ENCODE peak calls at places on chromosome 18, in six cellular contexts. One of them, this sample, is unnamed. For H3K4me1, the result is how much of the 10 kb centered on the place peaks cover.

GRCh38 chr18:14976736-14977430 is 228.9 kb downstream of the ANKRD30B start:
- ATAC-seq in GM12878: no peak
- ATAC-seq in HepG2: peak
- ATAC-seq in K562: no peak
- ATAC-seq in upper lobe of left lung: no peak
- ATAC-seq in A549: no peak
- ATAC-seq in this sample: no peak

GRCh38 chr18:44679912-44680270 is 797 bp upstream of the SETBP1 start:
- ATAC-seq in A549: no peak
- ATAC-seq in upper lobe of left lung: no peak
- ATAC-seq in K562: no peak
- ATAC-seq in HepG2: no peak
- ATAC-seq in GM12878: no peak
- ATAC-seq in this sample: no peak

GRCh38 chr18:12703714-12704113 is 872 bp downstream of the PSMG2 start:
- ATAC-seq in K562: peak
- ATAC-seq in GM12878: peak
- ATAC-seq in HepG2: no peak
- ATAC-seq in A549: no peak
- ATAC-seq in upper lobe of left lung: no peak
- ATAC-seq in this sample: no peak

GRCh38 chr18:68796936-68797690 is 767 bp upstream of the CCDC102B start:
- ATAC-seq in GM12878: no peak
- ATAC-seq in K562: no peak
- ATAC-seq in A549: no peak
- ATAC-seq in HepG2: no peak
- ATAC-seq in upper lobe of left lung: no peak
- ATAC-seq in this sample: no peak

GRCh38 chr18:58205087-58205779 is 161.2 kb downstream of the NEDD4L start:
- ATAC-seq in HepG2: no peak
- ATAC-seq in GM12878: peak
- ATAC-seq in A549: no peak
- ATAC-seq in upper lobe of left lung: no peak
- ATAC-seq in K562: no peak
- ATAC-seq in this sample: peak

GRCh38 chr18:56575819-56576663 is 62.4 kb downstream of the TXNL1 start:
- ATAC-seq in K562: peak
- ATAC-seq in A549: peak
- ATAC-seq in upper lobe of left lung: peak
- ATAC-seq in HepG2: peak
- ATAC-seq in GM12878: peak
- ATAC-seq in this sample: peak

GRCh38 chr18:56207989-56208388 is 430.4 kb downstream of the TXNL1 start:
- ATAC-seq in GM12878: no peak
- ATAC-seq in K562: no peak
- ATAC-seq in upper lobe of left lung: no peak
- ATAC-seq in A549: no peak
- ATAC-seq in HepG2: no peak
- ATAC-seq in this sample: no peak

GRCh38 chr18:8176554-8176953 is 432.7 kb upstream of the RAB12 start:
- ATAC-seq in A549: peak
- ATAC-seq in HepG2: peak
- ATAC-seq in upper lobe of left lung: no peak
- ATAC-seq in K562: no peak
- ATAC-seq in GM12878: no peak
- ATAC-seq in this sample: no peak

DNA sequence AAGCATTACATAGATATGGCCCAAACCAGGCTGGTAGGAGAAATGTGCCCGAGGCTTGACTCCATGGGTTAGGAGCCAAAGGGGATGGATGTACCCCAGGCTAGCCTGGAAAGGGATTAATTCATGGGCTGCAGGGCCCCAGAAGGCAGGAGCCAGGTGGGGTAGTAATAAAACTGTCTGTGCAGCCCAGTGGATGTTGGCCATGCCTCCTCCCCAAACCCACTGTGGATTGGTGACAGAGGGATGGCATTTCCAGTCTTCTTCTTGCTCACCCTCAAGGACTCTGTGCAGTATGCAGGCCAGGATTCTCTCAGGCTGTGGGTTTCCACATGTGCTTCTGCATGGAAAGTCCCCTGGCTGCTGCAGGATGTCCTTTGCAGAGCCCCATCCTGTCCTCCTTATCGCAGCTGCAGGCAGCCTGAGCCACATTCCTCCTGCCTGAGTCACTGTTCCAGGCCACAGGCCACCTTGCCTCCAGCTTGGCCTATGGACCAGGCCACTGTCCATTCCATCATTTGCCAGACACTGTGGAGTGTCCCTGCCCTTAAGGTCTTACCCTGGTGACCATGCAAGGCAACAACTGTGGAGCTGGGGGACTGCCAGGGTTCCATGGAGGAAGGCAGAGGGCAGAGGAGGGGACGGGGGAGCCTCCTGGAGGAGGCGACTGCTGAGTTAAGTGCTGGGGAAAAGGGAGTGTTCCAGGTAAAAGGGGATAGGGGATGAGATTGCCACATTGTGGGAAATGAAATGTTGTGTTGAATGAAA is 38.9 kb downstream of the INO80C start:
- ATAC-seq in GM12878: peak
- ATAC-seq in K562: peak
- ATAC-seq in HepG2: peak
- ATAC-seq in A549: peak
- ATAC-seq in upper lobe of left lung: peak
- ATAC-seq in this sample: peak
- TF ChIP-seq EP300 in GM12878: no peak
- TF ChIP-seq EP300 in K562: peak
- TF ChIP-seq EP300 in HepG2: no peak
- TF ChIP-seq EP300 in A549: no peak
- TF ChIP-seq EP300 in upper lobe of left lung: no peak
- TF ChIP-seq EP300 in this sample: no peak

GRCh38 chr18:59923539-59924196 is 23.9 kb downstream of the PMAIP1 start:
- ATAC-seq in HepG2: no peak
- ATAC-seq in upper lobe of left lung: no peak
- ATAC-seq in K562: no peak
- ATAC-seq in GM12878: peak
- ATAC-seq in A549: no peak
- ATAC-seq in this sample: no peak
- H3K4me1 ChIP-seq in HepG2: under half
- H3K4me1 ChIP-seq in upper lobe of left lung: under half
- H3K4me1 ChIP-seq in K562: under half
- H3K4me1 ChIP-seq in GM12878: half or more
- H3K4me1 ChIP-seq in A549: under half
- H3K4me1 ChIP-seq in this sample: under half

GRCh38 chr18:21453512-21453862 is 147.0 kb downstream of the ESCO1 start:
- ATAC-seq in upper lobe of left lung: no peak
- ATAC-seq in GM12878: no peak
- ATAC-seq in HepG2: no peak
- ATAC-seq in K562: no peak
- ATAC-seq in A549: no peak
- ATAC-seq in this sample: peak
- TF ChIP-seq EP300 in upper lobe of left lung: no peak
- TF ChIP-seq EP300 in GM12878: no peak
- TF ChIP-seq EP300 in HepG2: no peak
- TF ChIP-seq EP300 in K562: no peak
- TF ChIP-seq EP300 in A549: no peak
- TF ChIP-seq EP300 in this sample: no peak

GRCh38 chr18:2827076-2827475 is 19.7 kb upstream of the EMILIN2 start:
- ATAC-seq in K562: no peak
- ATAC-seq in A549: no peak
- ATAC-seq in GM12878: no peak
- ATAC-seq in HepG2: no peak
- ATAC-seq in upper lobe of left lung: no peak
- ATAC-seq in this sample: no peak

GRCh38 chr18:2824865-2825264 is 21.9 kb upstream of the EMILIN2 start:
- ATAC-seq in K562: no peak
- ATAC-seq in GM12878: no peak
- ATAC-seq in A549: no peak
- ATAC-seq in HepG2: no peak
- ATAC-seq in upper lobe of left lung: no peak
- ATAC-seq in this sample: no peak

GRCh38 chr18:2825613-2826205 is 21.1 kb upstream of the EMILIN2 start:
- ATAC-seq in A549: no peak
- ATAC-seq in upper lobe of left lung: no peak
- ATAC-seq in GM12878: no peak
- ATAC-seq in K562: peak
- ATAC-seq in HepG2: peak
- ATAC-seq in this sample: no peak

GRCh38 chr18:2823966-2824365 is 22.8 kb upstream of the EMILIN2 start:
- ATAC-seq in A549: no peak
- ATAC-seq in GM12878: no peak
- ATAC-seq in K562: no peak
- ATAC-seq in HepG2: no peak
- ATAC-seq in upper lobe of left lung: no peak
- ATAC-seq in this sample: no peak

GRCh38 chr18:2826581-2826980 is 20.2 kb upstream of the EMILIN2 start:
- ATAC-seq in A549: no peak
- ATAC-seq in GM12878: no peak
- ATAC-seq in upper lobe of left lung: peak
- ATAC-seq in HepG2: peak
- ATAC-seq in K562: peak
- ATAC-seq in this sample: peak
- H3K4me1 ChIP-seq in A549: under half
- H3K4me1 ChIP-seq in GM12878: under half
- H3K4me1 ChIP-seq in upper lobe of left lung: under half
- H3K4me1 ChIP-seq in HepG2: under half
- H3K4me1 ChIP-seq in K562: under half
- H3K4me1 ChIP-seq in this sample: under half

GRCh38 chr18:24560511-24560981 is 100.1 kb downstream of the HRH4 start:
- ATAC-seq in K562: no peak
- ATAC-seq in HepG2: no peak
- ATAC-seq in A549: no peak
- ATAC-seq in upper lobe of left lung: no peak
- ATAC-seq in GM12878: no peak
- ATAC-seq in this sample: no peak
- TF ChIP-seq EP300 in K562: no peak
- TF ChIP-seq EP300 in HepG2: no peak
- TF ChIP-seq EP300 in A549: no peak
- TF ChIP-seq EP300 in upper lobe of left lung: no peak
- TF ChIP-seq EP300 in GM12878: no peak
- TF ChIP-seq EP300 in this sample: no peak

GRCh38 chr18:49094979-49095632 is 144.3 kb upstream of the SMAD7 start:
- ATAC-seq in GM12878: no peak
- ATAC-seq in K562: no peak
- ATAC-seq in HepG2: no peak
- ATAC-seq in upper lobe of left lung: peak
- ATAC-seq in A549: no peak
- ATAC-seq in this sample: no peak
- H3K4me1 ChIP-seq in GM12878: under half
- H3K4me1 ChIP-seq in K562: under half
- H3K4me1 ChIP-seq in HepG2: under half
- H3K4me1 ChIP-seq in upper lobe of left lung: under half
- H3K4me1 ChIP-seq in A549: under half
- H3K4me1 ChIP-seq in this sample: under half

GRCh38 chr18:6281874-6282273 is 132.8 kb downstream of the L3MBTL4 start:
- ATAC-seq in upper lobe of left lung: no peak
- ATAC-seq in HepG2: peak
- ATAC-seq in A549: no peak
- ATAC-seq in K562: no peak
- ATAC-seq in GM12878: no peak
- ATAC-seq in this sample: no peak

GRCh38 chr18:6284300-6284699 is 130.4 kb downstream of the L3MBTL4 start:
- ATAC-seq in upper lobe of left lung: no peak
- ATAC-seq in A549: no peak
- ATAC-seq in HepG2: no peak
- ATAC-seq in K562: no peak
- ATAC-seq in GM12878: no peak
- ATAC-seq in this sample: no peak

GRCh38 chr18:6284761-6285160 is 129.9 kb downstream of the L3MBTL4 start:
- ATAC-seq in GM12878: no peak
- ATAC-seq in A549: no peak
- ATAC-seq in upper lobe of left lung: no peak
- ATAC-seq in HepG2: no peak
- ATAC-seq in K562: no peak
- ATAC-seq in this sample: no peak

GRCh38 chr18:6279308-6279707 is 135.4 kb downstream of the L3MBTL4 start:
- ATAC-seq in upper lobe of left lung: no peak
- ATAC-seq in HepG2: no peak
- ATAC-seq in GM12878: no peak
- ATAC-seq in K562: no peak
- ATAC-seq in A549: no peak
- ATAC-seq in this sample: no peak

DNA sequence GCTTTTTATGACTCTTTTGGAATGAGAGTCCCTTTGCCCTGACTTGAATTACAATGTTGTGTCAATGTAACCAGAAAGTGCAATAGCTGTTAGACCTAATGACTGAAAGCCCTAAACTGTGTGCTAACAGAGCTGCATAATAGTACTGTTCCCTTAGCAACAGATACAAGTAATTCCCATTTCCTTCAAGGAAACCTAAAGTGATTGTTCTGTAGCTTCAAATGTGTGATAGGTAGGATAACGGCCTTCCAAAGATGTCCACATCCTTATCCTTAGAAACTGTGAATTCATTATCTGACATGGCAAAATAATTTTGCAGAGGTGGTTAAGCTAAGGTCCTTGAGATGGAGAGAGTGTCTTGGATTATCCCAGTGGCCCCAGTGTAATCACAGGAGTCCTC is 134.4 kb downstream of the L3MBTL4 start:
- ATAC-seq in GM12878: no peak
- ATAC-seq in A549: no peak
- ATAC-seq in K562: no peak
- ATAC-seq in HepG2: no peak
- ATAC-seq in upper lobe of left lung: no peak
- ATAC-seq in this sample: no peak
- TF ChIP-seq EP300 in GM12878: no peak
- TF ChIP-seq EP300 in A549: no peak
- TF ChIP-seq EP300 in K562: no peak
- TF ChIP-seq EP300 in HepG2: no peak
- TF ChIP-seq EP300 in upper lobe of left lung: no peak
- TF ChIP-seq EP300 in this sample: no peak